ENCODE peak calls at places on chromosomes 6 and 20, in seven cellular contexts. B is GM23338, T is transverse colon, L is stomach, K is GM12878, W is SK-N-SH, P is K562. G is an unnamed sample.

GRCh38 chr6:152052061-152052460 is 244.6 kb downstream of the ESR1 start:
- DNase-seq in B (no peak), T (no peak), L (no peak), K (no peak), W (no peak), P (no peak), G (no peak)

GRCh38 chr20:10430000-10430466 is 4.0 kb downstream of the MKKS start:
- DNase-seq in B (no peak), T (no peak), L (no peak), K (no peak), W (no peak), P (no peak), G (no peak)

GRCh38 chr20:35578469-35578868 is 36.6 kb downstream of the ERGIC3 start:
- DNase-seq in B (no peak), T (no peak), L (no peak), K (no peak), W (no peak), P (no peak), G (no peak)

GRCh38 chr6:105319331-105319730 is 83.6 kb downstream of the PREP start:
- DNase-seq in B (no peak), T (no peak), L (no peak), K (no peak), W (no peak), P (no peak), G (no peak)

GRCh38 chr6:9851541-9852380 is 563.1 kb downstream of the TFAP2A start:
- DNase-seq in B (peak), T (no peak), L (no peak), K (no peak), W (no peak), P (peak), G (no peak)

GRCh38 chr20:34074101-34074760 is 37.8 kb downstream of the EIF2S2 start:
- DNase-seq in B (no peak), T (no peak), L (no peak), K (no peak), W (no peak), P (no peak), G (no peak)

GRCh38 chr20:50720582-50720981 is 10.8 kb upstream of the PARD6B start:
- DNase-seq in B (no peak), T (no peak), L (no peak), K (no peak), W (no peak), P (no peak), G (no peak)

GRCh38 chr6:160102956-160103824 is 18.4 kb upstream of the SLC22A1 start:
- DNase-seq in B (peak), T (peak), L (no peak), K (no peak), W (peak), P (peak), G (no peak)

GRCh38 chr6:14787677-14788076 is 458.2 kb upstream of the JARID2 start:
- DNase-seq in B (no peak), T (no peak), L (no peak), K (no peak), W (no peak), P (no peak), G (no peak)

GRCh38 chr20:2859330-2860121 is 13.8 kb upstream of the PTPRA start:
- DNase-seq in B (no peak), T (no peak), L (no peak), K (no peak), W (no peak), P (no peak), G (no peak)

GRCh38 chr20:22568872-22569344 is 15.5 kb downstream of the FOXA2 start:
- DNase-seq in B (no peak), T (peak), L (peak), K (no peak), W (no peak), P (no peak), G (no peak)

GRCh38 chr20:31990958-31991705 is 19.1 kb upstream of the CCM2L start:
- DNase-seq in B (no peak), T (no peak), L (no peak), K (no peak), W (peak), P (no peak), G (no peak)

GRCh38 chr6:89048985-89049384 is 31.6 kb upstream of the PNRC1 start:
- DNase-seq in B (no peak), T (no peak), L (no peak), K (no peak), W (no peak), P (no peak), G (no peak)

GRCh38 chr6:39251406-39251805 is 22.1 kb upstream of the KCNK5 start:
- DNase-seq in B (no peak), T (peak), L (no peak), K (no peak), W (peak), P (no peak), G (no peak)

GRCh38 chr6:169953686-169954085 is 202.3 kb downstream of the ERMARD start:
- DNase-seq in B (no peak), T (no peak), L (peak), K (no peak), W (no peak), P (no peak), G (no peak)

GRCh38 chr6:11622156-11622555 is 84.6 kb downstream of the TMEM170B start:
- DNase-seq in B (no peak), T (no peak), L (no peak), K (no peak), W (no peak), P (no peak), G (no peak)

GRCh38 chr20:24718696-24719095 is 230.4 kb upstream of the CST7 start:
- DNase-seq in B (no peak), T (no peak), L (no peak), K (no peak), W (no peak), P (no peak), G (peak)

GRCh38 chr6:155195903-155196302 is 67.9 kb upstream of the CLDN20 start:
- DNase-seq in B (peak), T (no peak), L (no peak), K (no peak), W (no peak), P (peak), G (peak)

GRCh38 chr6:30091577-30092381 is 16.2 kb upstream of the RNF39 start:
- DNase-seq in B (no peak), T (peak), L (no peak), K (no peak), W (no peak), P (no peak), G (no peak)

GRCh38 chr6:106617857-106618256 is 11.4 kb downstream of the RTN4IP1 start:
- DNase-seq in B (no peak), T (no peak), L (no peak), K (no peak), W (no peak), P (no peak), G (no peak)

GRCh38 chr6:152301021-152301805 is 335.9 kb downstream of the SYNE1 start:
- DNase-seq in B (no peak), T (no peak), L (no peak), K (no peak), W (no peak), P (no peak), G (no peak)

GRCh38 chr20:33475381-33476160 is 14.3 kb upstream of the CBFA2T2 start:
- DNase-seq in B (peak), T (peak), L (no peak), K (no peak), W (no peak), P (no peak), G (no peak)

GRCh38 chr6:101266063-101266462 is 127.4 kb upstream of the GRIK2 start:
- DNase-seq in B (no peak), T (no peak), L (no peak), K (no peak), W (no peak), P (no peak), G (no peak)

GRCh38 chr6:40308533-40309306 is 278.4 kb downstream of the LRFN2 start:
- DNase-seq in B (peak), T (peak), L (peak), K (peak), W (peak), P (peak), G (no peak)

DNA sequence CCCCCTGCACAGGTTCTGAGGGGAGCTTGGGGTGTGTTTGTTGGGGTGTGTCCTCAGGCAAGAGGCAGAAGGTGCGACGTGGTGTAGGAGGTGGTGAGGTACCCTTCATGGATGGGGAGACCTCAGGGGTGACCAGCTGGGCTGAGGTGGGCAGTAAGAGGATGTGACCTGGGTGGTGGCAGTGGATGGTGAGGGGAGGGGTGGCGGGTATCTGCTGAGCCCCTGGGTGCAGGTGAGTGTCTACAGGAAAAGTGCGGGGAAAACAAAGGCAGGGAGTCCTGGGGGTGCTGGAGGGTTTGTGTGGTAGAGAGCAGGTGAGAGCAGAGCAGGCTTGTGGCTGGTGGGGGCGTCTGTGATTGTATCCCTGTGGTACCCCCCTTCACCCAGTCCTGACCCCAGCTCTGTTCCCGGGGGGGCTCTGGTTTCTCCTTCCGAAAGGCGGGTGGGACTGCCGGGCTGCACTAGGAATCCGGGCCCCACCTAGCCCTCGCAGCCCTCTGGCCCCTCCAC is 631 bp downstream of the RAET1L start:
- DNase-seq in B (no peak), T (no peak), L (no peak), K (no peak), W (no peak), P (no peak), G (no peak)
- TF ChIP-seq POLR2AphosphoS5 in B (no peak), T (no peak), L (no peak), K (no peak), W (no peak), P (no peak), G (no peak)

GRCh38 chr6:31943742-31944141 is 2.2 kb upstream of the CFB start:
- DNase-seq in B (no peak), T (no peak), L (no peak), K (no peak), W (no peak), P (no peak), G (no peak)

GRCh38 chr6:31945154-31945506 is 765 bp upstream of the CFB start:
- DNase-seq in B (no peak), T (no peak), L (no peak), K (no peak), W (no peak), P (no peak), G (no peak)

GRCh38 chr6:31947070-31947675 is 1.3 kb downstream of the CFB start:
- DNase-seq in B (no peak), T (no peak), L (no peak), K (no peak), W (no peak), P (no peak), G (no peak)

GRCh38 chr6:31946370-31946885 is 533 bp downstream of the CFB start:
- DNase-seq in B (no peak), T (no peak), L (no peak), K (no peak), W (no peak), P (no peak), G (no peak)

DNA sequence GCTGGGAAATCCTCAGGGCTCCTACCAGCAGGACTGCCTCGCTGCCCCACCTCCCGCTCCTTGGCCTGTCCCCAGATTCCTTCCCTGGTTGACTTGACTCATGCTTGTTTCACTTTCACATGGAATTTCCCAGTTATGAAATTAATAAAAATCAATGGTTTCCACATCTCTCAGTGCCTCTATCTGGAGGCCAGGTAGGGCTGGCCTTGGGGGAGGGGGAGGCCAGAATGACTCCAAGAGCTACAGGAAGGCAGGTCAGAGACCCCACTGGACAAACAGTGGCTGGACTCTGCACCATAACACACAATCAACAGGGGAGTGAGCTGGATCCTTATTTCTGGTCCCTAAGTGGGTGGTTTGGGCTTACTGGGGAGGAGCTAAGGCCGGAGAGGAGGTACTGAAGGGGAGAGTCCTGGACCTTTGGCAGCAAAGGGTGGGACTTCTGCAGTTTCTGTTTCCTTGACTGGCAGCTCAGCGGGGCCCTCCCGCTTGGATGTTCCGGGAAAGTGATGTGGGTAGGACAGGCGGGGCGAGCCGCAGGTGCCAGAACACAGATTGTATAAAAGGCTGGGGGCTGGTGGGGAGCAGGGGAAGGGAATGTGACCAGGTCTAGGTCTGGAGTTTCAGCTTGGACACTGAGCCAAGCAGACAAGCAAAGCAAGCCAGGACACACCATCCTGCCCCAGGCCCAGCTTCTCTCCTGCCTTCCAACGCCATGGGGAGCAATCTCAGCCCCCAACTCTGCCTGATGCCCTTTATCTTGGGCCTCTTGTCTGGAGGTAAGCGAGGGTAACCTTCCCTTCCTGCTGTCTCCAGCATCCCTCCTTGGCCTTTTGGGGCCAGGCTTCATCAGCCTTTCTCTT is at the start of gene CFB:
- DNase-seq in B (peak), T (peak), L (peak), K (no peak), W (no peak), P (no peak), G (peak)
- H3K27ac ChIP-seq in B (no peak), T (peak), L (peak), K (no peak), W (peak), P (no peak), G (peak)

GRCh38 chr6:119230160-119230559 is 119.4 kb downstream of the MAN1A1 start:
- DNase-seq in B (no peak), T (no peak), L (no peak), K (no peak), W (no peak), P (no peak), G (no peak)
- TF ChIP-seq POLR2AphosphoS5 in B (no peak), T (no peak), L (no peak), K (no peak), W (no peak), P (no peak), G (no peak)

GRCh38 chr20:53399592-53400335 is 193.9 kb downstream of the ZNF217 start:
- DNase-seq in B (no peak), T (no peak), L (peak), K (no peak), W (no peak), P (no peak), G (no peak)

GRCh38 chr20:53402233-53403005 is 191.2 kb downstream of the ZNF217 start:
- DNase-seq in B (no peak), T (no peak), L (no peak), K (no peak), W (no peak), P (no peak), G (no peak)

GRCh38 chr20:53395188-53395923 is 198.3 kb downstream of the ZNF217 start:
- DNase-seq in B (no peak), T (no peak), L (no peak), K (no peak), W (no peak), P (no peak), G (no peak)

GRCh38 chr20:53403029-53403428 is 190.6 kb downstream of the ZNF217 start:
- DNase-seq in B (no peak), T (no peak), L (no peak), K (no peak), W (no peak), P (no peak), G (no peak)

GRCh38 chr20:53399131-53399530 is 194.5 kb downstream of the ZNF217 start:
- DNase-seq in B (no peak), T (no peak), L (no peak), K (no peak), W (no peak), P (no peak), G (no peak)
- H3K27ac ChIP-seq in B (no peak), T (no peak), L (no peak), K (no peak), W (no peak), P (no peak), G (no peak)

DNA sequence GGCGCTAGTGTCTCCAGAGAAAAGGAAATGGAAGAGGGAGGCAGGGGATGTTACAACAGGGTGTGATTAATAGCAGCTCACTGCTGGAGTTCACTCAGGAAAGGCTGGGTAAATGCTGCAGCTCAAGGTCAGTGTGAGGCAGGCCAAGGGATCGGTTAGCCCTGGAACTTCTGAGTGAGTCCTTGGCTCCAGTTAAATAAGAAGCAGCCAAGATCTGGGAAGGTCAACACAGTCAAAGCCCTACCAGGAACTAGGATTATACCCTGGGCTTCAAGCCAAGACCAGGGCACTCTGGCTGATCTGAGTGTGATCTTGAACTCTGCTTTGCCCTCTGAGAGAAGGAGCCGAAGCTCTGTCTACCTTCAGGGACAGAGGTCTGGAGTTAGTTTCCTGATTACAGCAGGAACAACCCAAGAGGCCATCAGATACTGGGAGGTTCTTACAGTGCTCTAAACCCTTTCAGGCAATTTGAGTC is 44.3 kb downstream of the TPD52L1 start:
- DNase-seq in B (no peak), T (peak), L (peak), K (no peak), W (no peak), P (peak), G (no peak)
- TF ChIP-seq POLR2AphosphoS5 in B (no peak), T (peak), L (peak), K (no peak), W (no peak), P (no peak), G (peak)

GRCh38 chr6:130858054-130858453 is 30.8 kb downstream of the SMLR1 start:
- DNase-seq in B (peak), T (no peak), L (no peak), K (no peak), W (no peak), P (no peak), G (no peak)
- H3K27ac ChIP-seq in B (no peak), T (no peak), L (no peak), K (no peak), W (no peak), P (no peak), G (no peak)

DNA sequence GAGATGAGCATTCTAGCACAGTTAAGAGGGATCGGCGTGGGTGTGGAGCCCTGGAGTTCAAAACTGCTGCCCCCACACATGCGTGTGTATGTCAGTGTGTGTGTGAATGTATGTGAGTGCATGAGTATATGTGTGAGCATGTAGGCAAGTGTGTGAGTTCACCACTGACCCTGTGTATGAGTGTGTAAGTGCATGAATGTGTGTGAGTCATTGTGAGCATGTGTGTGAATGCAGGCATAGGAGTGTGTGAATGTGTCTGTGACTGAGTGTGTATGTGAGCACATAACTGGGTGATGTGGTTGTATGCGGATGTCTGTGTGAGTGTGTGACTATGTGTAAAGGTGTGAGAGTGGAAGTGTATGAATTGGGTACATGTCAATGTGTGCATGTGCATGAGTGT is 69.6 kb upstream of the CCDC167 start:
- DNase-seq in B (no peak), T (no peak), L (no peak), K (no peak), W (no peak), P (no peak), G (no peak)
- TF ChIP-seq POLR2AphosphoS5 in B (no peak), T (no peak), L (no peak), K (no peak), W (no peak), P (no peak), G (no peak)

GRCh38 chr20:37567331-37567665 is 39.6 kb upstream of the BLCAP start:
- DNase-seq in B (peak), T (no peak), L (no peak), K (no peak), W (no peak), P (no peak), G (no peak)
- H3K27ac ChIP-seq in B (no peak), T (no peak), L (no peak), K (no peak), W (no peak), P (no peak), G (no peak)